ENCODE peak calls at places on chromosomes 12 and 14, in ten cellular contexts. One of them, this sample, is unnamed.

GRCh38 chr12:93518725-93519124 is 51.4 kb downstream of the MRPL42 start:
- DNase-seq in H1: no peak
- DNase-seq in K562: peak
- DNase-seq in neural progenitor cell: no peak
- DNase-seq in GM23248: peak
- DNase-seq in mesenchymal stem cell: peak
- DNase-seq in GM23338: no peak
- DNase-seq in Karpas-422: no peak
- DNase-seq in neuronal stem cell: no peak
- DNase-seq in DND-41: no peak
- DNase-seq in this sample: peak

GRCh38 chr14:94291906-94292525 is 1.1 kb downstream of the SERPINA10 start:
- DNase-seq in DND-41: no peak
- DNase-seq in neural progenitor cell: no peak
- DNase-seq in neuronal stem cell: no peak
- DNase-seq in K562: no peak
- DNase-seq in Karpas-422: no peak
- DNase-seq in GM23338: no peak
- DNase-seq in mesenchymal stem cell: no peak
- DNase-seq in H1: no peak
- DNase-seq in GM23248: no peak
- DNase-seq in this sample: no peak

GRCh38 chr12:120314220-120314619 is 12.1 kb downstream of the SIRT4 start:
- DNase-seq in neuronal stem cell: no peak
- DNase-seq in GM23338: peak
- DNase-seq in DND-41: no peak
- DNase-seq in neural progenitor cell: peak
- DNase-seq in Karpas-422: peak
- DNase-seq in K562: peak
- DNase-seq in H1: no peak
- DNase-seq in GM23248: peak
- DNase-seq in mesenchymal stem cell: no peak
- DNase-seq in this sample: no peak

GRCh38 chr12:89019439-89020120 is 332.7 kb downstream of the DUSP6 start:
- DNase-seq in GM23338: peak
- DNase-seq in mesenchymal stem cell: peak
- DNase-seq in Karpas-422: peak
- DNase-seq in neural progenitor cell: peak
- DNase-seq in K562: peak
- DNase-seq in H1: peak
- DNase-seq in DND-41: peak
- DNase-seq in GM23248: peak
- DNase-seq in neuronal stem cell: peak
- DNase-seq in this sample: peak

GRCh38 chr12:100234166-100234565 is 32.7 kb downstream of the DEPDC4 start:
- DNase-seq in neural progenitor cell: no peak
- DNase-seq in GM23248: peak
- DNase-seq in mesenchymal stem cell: peak
- DNase-seq in neuronal stem cell: no peak
- DNase-seq in K562: no peak
- DNase-seq in GM23338: peak
- DNase-seq in Karpas-422: no peak
- DNase-seq in H1: no peak
- DNase-seq in DND-41: no peak
- DNase-seq in this sample: peak

GRCh38 chr14:101933209-101933608 is 31.2 kb upstream of the DYNC1H1 start:
- DNase-seq in Karpas-422: no peak
- DNase-seq in neuronal stem cell: no peak
- DNase-seq in mesenchymal stem cell: no peak
- DNase-seq in DND-41: no peak
- DNase-seq in GM23338: no peak
- DNase-seq in K562: no peak
- DNase-seq in GM23248: no peak
- DNase-seq in H1: no peak
- DNase-seq in neural progenitor cell: no peak
- DNase-seq in this sample: no peak

GRCh38 chr12:14356147-14356546 is 9.3 kb upstream of the ATF7IP start:
- DNase-seq in Karpas-422: no peak
- DNase-seq in GM23248: peak
- DNase-seq in K562: no peak
- DNase-seq in neural progenitor cell: no peak
- DNase-seq in neuronal stem cell: no peak
- DNase-seq in DND-41: no peak
- DNase-seq in mesenchymal stem cell: no peak
- DNase-seq in H1: no peak
- DNase-seq in GM23338: no peak
- DNase-seq in this sample: no peak

GRCh38 chr14:32183151-32184048 is 18.4 kb upstream of the RNU6-7 start:
- DNase-seq in Karpas-422: no peak
- DNase-seq in mesenchymal stem cell: peak
- DNase-seq in neuronal stem cell: no peak
- DNase-seq in neural progenitor cell: no peak
- DNase-seq in H1: no peak
- DNase-seq in GM23248: no peak
- DNase-seq in K562: no peak
- DNase-seq in DND-41: no peak
- DNase-seq in GM23338: no peak
- DNase-seq in this sample: no peak

GRCh38 chr14:99718031-99718810 is 34.1 kb downstream of the CYP46A1 start:
- DNase-seq in Karpas-422: peak
- DNase-seq in mesenchymal stem cell: no peak
- DNase-seq in K562: no peak
- DNase-seq in neuronal stem cell: no peak
- DNase-seq in GM23248: no peak
- DNase-seq in DND-41: peak
- DNase-seq in neural progenitor cell: peak
- DNase-seq in H1: no peak
- DNase-seq in GM23338: no peak
- DNase-seq in this sample: peak

GRCh38 chr14:35343709-35344474 is 51.7 kb downstream of the PSMA6 start:
- DNase-seq in DND-41: no peak
- DNase-seq in mesenchymal stem cell: no peak
- DNase-seq in neuronal stem cell: no peak
- DNase-seq in GM23338: no peak
- DNase-seq in neural progenitor cell: no peak
- DNase-seq in GM23248: no peak
- DNase-seq in K562: no peak
- DNase-seq in Karpas-422: no peak
- DNase-seq in H1: no peak
- DNase-seq in this sample: peak
- H2AFZ ChIP-seq in DND-41: no peak
- H2AFZ ChIP-seq in mesenchymal stem cell: no peak
- H2AFZ ChIP-seq in neuronal stem cell: peak
- H2AFZ ChIP-seq in GM23338: peak
- H2AFZ ChIP-seq in neural progenitor cell: no peak
- H2AFZ ChIP-seq in GM23248: no peak
- H2AFZ ChIP-seq in K562: peak
- H2AFZ ChIP-seq in Karpas-422: no peak
- H2AFZ ChIP-seq in H1: no peak
- H2AFZ ChIP-seq in this sample: no peak

GRCh38 chr14:21024668-21025373 is at the start of gene NDRG2:
- DNase-seq in Karpas-422: no peak
- DNase-seq in K562: peak
- DNase-seq in GM23338: peak
- DNase-seq in H1: no peak
- DNase-seq in neural progenitor cell: peak
- DNase-seq in DND-41: peak
- DNase-seq in mesenchymal stem cell: peak
- DNase-seq in neuronal stem cell: peak
- DNase-seq in GM23248: peak
- DNase-seq in this sample: peak

GRCh38 chr14:21025374-21026151 is 702 bp upstream of the NDRG2 start:
- DNase-seq in H1: no peak
- DNase-seq in mesenchymal stem cell: no peak
- DNase-seq in neuronal stem cell: peak
- DNase-seq in DND-41: no peak
- DNase-seq in Karpas-422: no peak
- DNase-seq in GM23338: peak
- DNase-seq in GM23248: no peak
- DNase-seq in K562: peak
- DNase-seq in neural progenitor cell: peak
- DNase-seq in this sample: peak

GRCh38 chr14:21026988-21027315 is 2.1 kb upstream of the NDRG2 start:
- DNase-seq in DND-41: no peak
- DNase-seq in Karpas-422: no peak
- DNase-seq in H1: no peak
- DNase-seq in GM23338: peak
- DNase-seq in K562: peak
- DNase-seq in GM23248: no peak
- DNase-seq in neural progenitor cell: no peak
- DNase-seq in neuronal stem cell: no peak
- DNase-seq in mesenchymal stem cell: no peak
- DNase-seq in this sample: peak

GRCh38 chr14:21023817-21024667 is 819 bp downstream of the NDRG2 start:
- DNase-seq in GM23338: peak
- DNase-seq in mesenchymal stem cell: no peak
- DNase-seq in K562: peak
- DNase-seq in neural progenitor cell: no peak
- DNase-seq in GM23248: no peak
- DNase-seq in DND-41: no peak
- DNase-seq in H1: no peak
- DNase-seq in Karpas-422: no peak
- DNase-seq in neuronal stem cell: no peak
- DNase-seq in this sample: peak

GRCh38 chr14:21026251-21026987 is 1.6 kb upstream of the NDRG2 start:
- DNase-seq in GM23338: peak
- DNase-seq in neural progenitor cell: no peak
- DNase-seq in Karpas-422: no peak
- DNase-seq in H1: no peak
- DNase-seq in DND-41: no peak
- DNase-seq in mesenchymal stem cell: no peak
- DNase-seq in K562: no peak
- DNase-seq in neuronal stem cell: no peak
- DNase-seq in GM23248: no peak
- DNase-seq in this sample: peak
- H2AFZ ChIP-seq in GM23338: peak
- H2AFZ ChIP-seq in neural progenitor cell: no peak
- H2AFZ ChIP-seq in Karpas-422: no peak
- H2AFZ ChIP-seq in H1: no peak
- H2AFZ ChIP-seq in DND-41: no peak
- H2AFZ ChIP-seq in mesenchymal stem cell: no peak
- H2AFZ ChIP-seq in K562: peak
- H2AFZ ChIP-seq in neuronal stem cell: no peak
- H2AFZ ChIP-seq in GM23248: no peak
- H2AFZ ChIP-seq in this sample: no peak

GRCh38 chr12:52751795-52752194 is 25.4 kb downstream of the KRT76 start:
- DNase-seq in neural progenitor cell: no peak
- DNase-seq in Karpas-422: no peak
- DNase-seq in neuronal stem cell: no peak
- DNase-seq in H1: no peak
- DNase-seq in GM23248: no peak
- DNase-seq in K562: no peak
- DNase-seq in mesenchymal stem cell: no peak
- DNase-seq in DND-41: no peak
- DNase-seq in GM23338: no peak
- DNase-seq in this sample: no peak
- H2AFZ ChIP-seq in neural progenitor cell: no peak
- H2AFZ ChIP-seq in Karpas-422: no peak
- H2AFZ ChIP-seq in neuronal stem cell: no peak
- H2AFZ ChIP-seq in H1: no peak
- H2AFZ ChIP-seq in GM23248: no peak
- H2AFZ ChIP-seq in K562: no peak
- H2AFZ ChIP-seq in mesenchymal stem cell: no peak
- H2AFZ ChIP-seq in DND-41: no peak
- H2AFZ ChIP-seq in GM23338: no peak
- H2AFZ ChIP-seq in this sample: no peak

GRCh38 chr12:113569841-113570240 is 98.2 kb upstream of the LHX5 start:
- DNase-seq in GM23248: no peak
- DNase-seq in K562: no peak
- DNase-seq in neuronal stem cell: no peak
- DNase-seq in mesenchymal stem cell: no peak
- DNase-seq in Karpas-422: no peak
- DNase-seq in GM23338: no peak
- DNase-seq in DND-41: no peak
- DNase-seq in neural progenitor cell: peak
- DNase-seq in H1: no peak
- DNase-seq in this sample: no peak
- H2AFZ ChIP-seq in GM23248: no peak
- H2AFZ ChIP-seq in K562: no peak
- H2AFZ ChIP-seq in neuronal stem cell: no peak
- H2AFZ ChIP-seq in mesenchymal stem cell: no peak
- H2AFZ ChIP-seq in Karpas-422: no peak
- H2AFZ ChIP-seq in GM23338: peak
- H2AFZ ChIP-seq in DND-41: no peak
- H2AFZ ChIP-seq in neural progenitor cell: peak
- H2AFZ ChIP-seq in H1: no peak
- H2AFZ ChIP-seq in this sample: no peak

DNA sequence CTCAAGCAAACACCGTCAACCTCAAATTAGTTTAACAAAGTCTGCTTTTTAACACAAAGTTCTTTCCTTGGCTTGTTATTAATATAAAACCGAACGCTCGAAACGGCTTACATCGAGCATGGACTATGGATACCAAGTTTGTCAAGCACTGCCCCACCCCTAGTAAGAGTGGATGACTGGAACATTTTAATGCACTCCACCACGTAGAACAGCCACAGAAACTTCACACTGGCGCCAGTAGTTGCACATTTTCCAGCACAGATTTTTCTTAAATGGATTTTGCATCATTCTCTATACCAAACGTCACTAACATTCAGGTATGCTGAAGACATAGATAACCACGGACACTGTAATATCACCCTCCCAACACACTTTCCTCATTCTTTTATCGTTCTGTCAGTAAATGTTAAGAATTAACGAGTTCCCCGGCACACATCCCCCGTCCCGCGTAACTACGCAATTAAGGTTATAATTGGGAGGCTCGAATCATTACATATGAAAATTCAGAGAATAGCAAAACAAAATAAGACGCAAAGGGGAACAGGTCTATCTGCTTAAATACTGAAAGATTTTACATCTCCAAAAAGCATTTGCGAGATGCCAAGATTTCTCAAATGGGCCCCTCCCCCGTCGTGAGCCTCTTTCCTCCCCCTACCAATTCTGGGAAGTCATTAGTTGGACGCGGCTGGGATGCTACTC is 990 bp downstream of the FERMT2 start:
- DNase-seq in H1: no peak
- DNase-seq in mesenchymal stem cell: peak
- DNase-seq in GM23338: no peak
- DNase-seq in GM23248: peak
- DNase-seq in K562: no peak
- DNase-seq in Karpas-422: no peak
- DNase-seq in neuronal stem cell: no peak
- DNase-seq in DND-41: no peak
- DNase-seq in neural progenitor cell: peak
- DNase-seq in this sample: peak
- H2AFZ ChIP-seq in H1: peak
- H2AFZ ChIP-seq in mesenchymal stem cell: no peak
- H2AFZ ChIP-seq in GM23338: peak
- H2AFZ ChIP-seq in GM23248: peak
- H2AFZ ChIP-seq in K562: peak
- H2AFZ ChIP-seq in Karpas-422: no peak
- H2AFZ ChIP-seq in neuronal stem cell: peak
- H2AFZ ChIP-seq in DND-41: peak
- H2AFZ ChIP-seq in neural progenitor cell: peak
- H2AFZ ChIP-seq in this sample: peak

GRCh38 chr12:124632510-124632909 is 65.1 kb upstream of the NCOR2 start:
- DNase-seq in K562: peak
- DNase-seq in GM23248: no peak
- DNase-seq in neural progenitor cell: peak
- DNase-seq in Karpas-422: no peak
- DNase-seq in DND-41: no peak
- DNase-seq in neuronal stem cell: no peak
- DNase-seq in mesenchymal stem cell: no peak
- DNase-seq in GM23338: no peak
- DNase-seq in H1: no peak
- DNase-seq in this sample: no peak
- H2AFZ ChIP-seq in K562: peak
- H2AFZ ChIP-seq in GM23248: no peak
- H2AFZ ChIP-seq in neural progenitor cell: peak
- H2AFZ ChIP-seq in Karpas-422: peak
- H2AFZ ChIP-seq in DND-41: no peak
- H2AFZ ChIP-seq in neuronal stem cell: peak
- H2AFZ ChIP-seq in mesenchymal stem cell: peak
- H2AFZ ChIP-seq in GM23338: peak
- H2AFZ ChIP-seq in H1: peak
- H2AFZ ChIP-seq in this sample: peak

This sample was measured in osteoblast.